ENCODE peak calls at places on chromosomes 1 and 21, in eight cellular contexts. H is IMR-90, V is suprapubic skin, O is heart left ventricle, F is breast epithelium, U is ovary, N is HCT116, L is stomach. T is an unnamed sample. For H3K9me3, the result is how much of the 10 kb centered on the place peaks cover.

GRCh38 chr1:169193191-169193850 is 86.8 kb downstream of the ATP1B1 start:
- DNase-seq in H (peak), O (peak), V (no peak), N (no peak), L (peak), F (no peak), U (peak), T (no peak)

GRCh38 chr1:67532452-67533216 is 102.4 kb upstream of the SERBP1 start:
- DNase-seq in N (peak), O (peak), L (peak), V (no peak), F (no peak), U (no peak), H (peak), T (no peak)

GRCh38 chr1:206429421-206429820 is 40.9 kb upstream of the IKBKE start:
- DNase-seq in V (no peak), F (no peak), H (no peak), N (no peak), O (no peak), L (no peak), U (no peak), T (no peak)

GRCh38 chr1:111406325-111406768 is 21.2 kb downstream of the OVGP1 start:
- DNase-seq in F (no peak), U (no peak), O (no peak), V (no peak), L (peak), H (peak), N (no peak), T (peak)

GRCh38 chr1:15736035-15736665 is at the start of gene SLC25A34:
- DNase-seq in U (no peak), L (peak), N (no peak), O (peak), H (no peak), F (no peak), V (no peak), T (no peak)

GRCh38 chr1:194618101-194618500 is 1431.7 kb upstream of the B3GALT2 start:
- DNase-seq in L (no peak), N (no peak), U (no peak), V (no peak), H (no peak), F (no peak), O (no peak), T (no peak)

GRCh38 chr1:24452922-24453481 is 37.4 kb downstream of the NIPAL3 start:
- DNase-seq in V (no peak), U (no peak), F (no peak), L (no peak), H (peak), O (no peak), N (no peak), T (no peak)

GRCh38 chr1:97174039-97174704 is 452.6 kb downstream of the PTBP2 start:
- DNase-seq in N (no peak), L (no peak), H (no peak), O (no peak), U (no peak), F (no peak), V (no peak), T (no peak)

GRCh38 chr1:61441723-61442262 is 283.1 kb downstream of the TM2D1 start:
- DNase-seq in O (peak), F (no peak), H (no peak), N (no peak), U (no peak), V (no peak), L (no peak), T (no peak)

GRCh38 chr1:91759076-91759475 is 126.9 kb downstream of the TGFBR3 start:
- DNase-seq in L (no peak), O (no peak), U (no peak), V (no peak), F (no peak), H (no peak), N (no peak), T (peak)

GRCh38 chr1:110635434-110635833 is 29.3 kb upstream of the KCNA2 start:
- DNase-seq in V (no peak), L (no peak), U (no peak), N (no peak), F (no peak), O (no peak), H (no peak), T (no peak)

GRCh38 chr1:54229281-54229891 is 29.4 kb downstream of the MRPL37 start:
- DNase-seq in L (no peak), U (peak), F (no peak), O (no peak), H (peak), N (peak), V (no peak), T (no peak)

GRCh38 chr21:37149411-37149810 is 76.4 kb downstream of the TTC3 start:
- DNase-seq in F (no peak), L (no peak), V (no peak), H (peak), U (no peak), O (no peak), N (no peak), T (no peak)

GRCh38 chr21:45158491-45159423 is 84.4 kb downstream of the ADARB1 start:
- DNase-seq in O (no peak), U (no peak), L (no peak), V (no peak), H (no peak), F (no peak), N (no peak), T (no peak)

GRCh38 chr1:1019122-1019999 is 559 bp upstream of the AGRN start:
- DNase-seq in U (peak), N (peak), V (no peak), O (peak), L (peak), F (peak), H (peak), T (no peak)
- TF ChIP-seq POLR2A in U (no peak), N (no peak), V (no peak), O (no peak), L (no peak), F (no peak), H (no peak), T (no peak)

DNA sequence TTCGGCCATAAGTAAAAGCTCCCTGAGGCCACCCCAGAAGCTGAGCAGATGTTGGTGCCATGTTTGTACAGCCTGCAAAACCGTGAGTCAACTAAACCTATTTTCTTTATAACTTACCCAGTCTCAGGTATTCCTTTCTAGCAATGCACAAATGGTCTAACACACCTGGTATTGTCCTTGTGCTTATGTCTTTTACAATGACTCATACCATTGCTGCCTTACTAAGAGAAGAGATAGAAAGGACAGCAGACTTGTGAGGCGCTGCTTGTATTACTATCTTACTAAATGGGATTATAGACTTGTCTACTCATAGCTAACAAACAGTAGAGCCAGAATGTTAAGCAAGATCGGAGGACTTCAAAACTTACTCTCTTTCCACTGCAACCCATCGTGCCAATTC is 18.5 kb upstream of the CYYR1 start:
- DNase-seq in O (no peak), U (no peak), F (no peak), H (no peak), V (no peak), N (no peak), L (no peak), T (no peak)
- H3K9me3 ChIP-seq in O (under half), U (under half), F (under half), H (under half), V (under half), N (under half), L (under half), T (under half)

GRCh38 chr1:118659646-118660045 is 328.5 kb downstream of the TBX15 start:
- DNase-seq in F (no peak), H (no peak), N (no peak), V (no peak), O (no peak), L (no peak), U (no peak), T (no peak)

GRCh38 chr1:118661769-118662320 is 326.3 kb downstream of the TBX15 start:
- DNase-seq in N (no peak), F (no peak), H (no peak), U (no peak), O (no peak), V (no peak), L (no peak), T (no peak)

GRCh38 chr1:118660769-118661168 is 327.4 kb downstream of the TBX15 start:
- DNase-seq in L (no peak), N (no peak), O (no peak), F (no peak), V (no peak), U (no peak), H (no peak), T (no peak)
- TF ChIP-seq POLR2A in L (no peak), N (no peak), O (no peak), F (no peak), V (no peak), U (no peak), H (no peak), T (no peak)

DNA sequence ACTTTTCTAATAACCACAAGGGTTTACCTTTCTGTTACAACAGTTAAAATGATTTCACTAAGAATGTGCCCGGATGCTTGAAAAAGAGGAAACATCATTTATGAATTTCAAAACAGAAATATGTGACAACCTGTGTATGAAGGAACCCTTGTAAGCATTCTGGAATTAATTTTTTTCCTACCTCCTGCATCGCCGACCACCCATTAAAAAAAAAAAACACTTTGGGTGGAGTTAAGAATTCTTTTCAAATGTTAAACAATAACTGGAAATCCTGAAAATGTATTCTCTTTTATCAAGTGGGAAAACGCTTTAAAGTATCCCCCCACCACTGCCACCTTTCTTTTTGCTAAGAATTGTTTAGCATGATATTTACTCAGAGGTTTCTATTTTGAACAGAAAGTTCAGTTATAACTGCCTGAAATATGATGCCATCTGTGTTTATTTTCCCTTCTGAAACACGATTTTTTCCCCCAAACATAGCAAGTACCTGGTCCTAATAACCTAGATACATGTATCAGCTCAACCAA is 9.0 kb downstream of the CYYR1 start:
- DNase-seq in L (no peak), O (no peak), V (no peak), H (no peak), F (no peak), N (no peak), U (no peak), T (no peak)
- H3K9me3 ChIP-seq in L (under half), O (under half), V (under half), H (under half), F (under half), N (under half), U (under half), T (under half)

T was measured in vagina.